ENCODE peak calls at places on chromosomes 1 and 21, in seven cellular contexts. L is IMR-90, R is heart left ventricle, D is SJSA1, H is sigmoid colon, W is endodermal cell, I is stomach. Z is an unnamed sample.
A peak's percentile ranks its signal among the peaks of the same experiment; 100 is the strongest.

GRCh38 chr1:203113308-203113707 is 14.2 kb upstream of the ADORA1 start:
- DNase-seq in R (no peak), I (no peak), W (no peak), L (no peak), D (peak; percentile 19), H (no peak), Z (no peak)

GRCh38 chr1:42788021-42788420 is 3.2 kb downstream of the TMEM269 start:
- DNase-seq in I (no peak), H (no peak), D (no peak), L (no peak), W (no peak), R (no peak), Z (no peak)

GRCh38 chr1:100785399-100786082 is 66.0 kb downstream of the VCAM1 start:
- DNase-seq in L (peak; percentile 74), I (no peak), R (no peak), H (no peak), W (no peak), D (peak; percentile 67), Z (no peak)

GRCh38 chr1:186681136-186681535 is 913 bp upstream of the PTGS2 start:
- DNase-seq in W (no peak), L (peak; percentile 6), H (no peak), D (no peak), R (no peak), I (no peak), Z (no peak)

GRCh38 chr1:244077473-244078220 is 26.6 kb downstream of the ZBTB18 start:
- DNase-seq in R (no peak), L (no peak), I (no peak), D (no peak), W (peak; percentile 37), H (no peak), Z (no peak)

GRCh38 chr1:213852107-213852506 is 135.7 kb upstream of the PROX1 start:
- DNase-seq in H (no peak), R (no peak), L (no peak), D (no peak), W (no peak), I (no peak), Z (no peak)

GRCh38 chr1:167342846-167343245 is 122.2 kb downstream of the POU2F1 start:
- DNase-seq in L (no peak), W (no peak), R (no peak), D (no peak), I (no peak), H (no peak), Z (no peak)

GRCh38 chr1:198913667-198914066 is 274.8 kb downstream of the PTPRC start:
- DNase-seq in H (no peak), D (no peak), R (no peak), I (no peak), W (no peak), L (peak; percentile 78), Z (no peak)

GRCh38 chr1:159076753-159077656 is at the start of gene AIM2:
- DNase-seq in D (no peak), R (no peak), W (no peak), L (no peak), I (peak; percentile 49), H (no peak), Z (peak; percentile 77)

GRCh38 chr1:38905985-38906384 is 24.6 kb upstream of the GJA9 start:
- DNase-seq in R (no peak), L (no peak), W (no peak), D (no peak), H (no peak), I (no peak), Z (no peak)

GRCh38 chr1:228377664-228378452 is 28.8 kb downstream of the TRIM11 start:
- DNase-seq in R (no peak), I (no peak), W (no peak), L (no peak), H (peak; percentile 66), D (no peak), Z (peak; percentile 59)

DNA sequence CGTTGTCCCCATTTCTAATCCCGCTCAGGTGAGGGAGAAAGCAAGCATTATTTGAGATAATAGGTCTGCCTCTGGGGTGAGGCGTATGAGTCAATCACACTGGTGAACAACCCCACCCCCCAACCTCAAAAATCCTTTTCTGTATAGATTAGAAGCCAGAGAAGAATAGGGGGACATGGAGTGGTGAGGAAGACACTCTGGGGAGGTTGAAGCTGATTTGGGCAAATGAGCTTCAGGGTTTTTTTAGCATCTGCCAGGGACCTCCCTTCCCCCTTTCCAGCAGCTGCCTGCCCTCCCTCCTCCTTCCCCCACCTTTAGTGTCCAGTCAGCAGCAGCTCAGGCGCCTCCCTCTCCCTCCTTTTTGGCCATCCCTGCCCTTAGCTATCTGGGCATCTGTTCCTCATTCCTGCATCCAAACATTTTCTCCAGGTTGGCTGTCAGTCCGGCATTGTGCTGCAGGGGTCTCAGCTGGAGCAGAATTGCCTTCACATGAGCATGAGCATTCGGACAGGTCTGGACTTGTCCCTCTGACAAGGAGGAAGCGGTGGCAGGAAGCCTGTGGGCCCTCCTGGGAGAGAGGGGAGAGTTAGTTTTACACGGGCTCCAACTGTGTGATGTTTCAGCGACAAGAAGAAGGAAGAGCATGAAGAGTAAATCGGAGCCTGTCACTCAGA is 30.8 kb upstream of the PTGFRN start:
- DNase-seq in D (no peak), R (peak; percentile 38), L (peak; percentile 17), I (no peak), W (peak; percentile 79), H (peak; percentile 68), Z (no peak)
- H3K4me1 ChIP-seq in D (peaks cover 12% of the 10 kb centered on the region), R (peaks cover 43% of the 10 kb centered on the region), L (peaks cover 8% of the 10 kb centered on the region), I (peaks cover 20% of the 10 kb centered on the region), W (peaks cover 17% of the 10 kb centered on the region), H (peaks cover 33% of the 10 kb centered on the region), Z (no peaks in the 10 kb centered on the region)

GRCh38 chr1:113804421-113805255 is 7.6 kb downstream of the RSBN1 start:
- DNase-seq in W (no peak), H (no peak), R (no peak), D (no peak), I (no peak), L (peak; percentile 92), Z (no peak)
- H3K9me3 ChIP-seq in W (no peaks in the 10 kb centered on the region), H (no peaks in the 10 kb centered on the region), R (no peaks in the 10 kb centered on the region), D (no peaks in the 10 kb centered on the region), I (no peaks in the 10 kb centered on the region), L (no peaks in the 10 kb centered on the region), Z (no peaks in the 10 kb centered on the region)

GRCh38 chr1:63913533-63913932 is 139.7 kb downstream of the ROR1 start:
- DNase-seq in L (peak; percentile 11), D (no peak), R (no peak), I (no peak), H (no peak), W (no peak), Z (no peak)
- H3K4me1 ChIP-seq in L (peaks cover 4% of the 10 kb centered on the region), D (peaks cover 27% of the 10 kb centered on the region), R (peaks cover 3% of the 10 kb centered on the region), I (peaks cover 54% of the 10 kb centered on the region), H (peaks cover 57% of the 10 kb centered on the region), W (peaks cover 15% of the 10 kb centered on the region), Z (peaks cover 9% of the 10 kb centered on the region)

DNA sequence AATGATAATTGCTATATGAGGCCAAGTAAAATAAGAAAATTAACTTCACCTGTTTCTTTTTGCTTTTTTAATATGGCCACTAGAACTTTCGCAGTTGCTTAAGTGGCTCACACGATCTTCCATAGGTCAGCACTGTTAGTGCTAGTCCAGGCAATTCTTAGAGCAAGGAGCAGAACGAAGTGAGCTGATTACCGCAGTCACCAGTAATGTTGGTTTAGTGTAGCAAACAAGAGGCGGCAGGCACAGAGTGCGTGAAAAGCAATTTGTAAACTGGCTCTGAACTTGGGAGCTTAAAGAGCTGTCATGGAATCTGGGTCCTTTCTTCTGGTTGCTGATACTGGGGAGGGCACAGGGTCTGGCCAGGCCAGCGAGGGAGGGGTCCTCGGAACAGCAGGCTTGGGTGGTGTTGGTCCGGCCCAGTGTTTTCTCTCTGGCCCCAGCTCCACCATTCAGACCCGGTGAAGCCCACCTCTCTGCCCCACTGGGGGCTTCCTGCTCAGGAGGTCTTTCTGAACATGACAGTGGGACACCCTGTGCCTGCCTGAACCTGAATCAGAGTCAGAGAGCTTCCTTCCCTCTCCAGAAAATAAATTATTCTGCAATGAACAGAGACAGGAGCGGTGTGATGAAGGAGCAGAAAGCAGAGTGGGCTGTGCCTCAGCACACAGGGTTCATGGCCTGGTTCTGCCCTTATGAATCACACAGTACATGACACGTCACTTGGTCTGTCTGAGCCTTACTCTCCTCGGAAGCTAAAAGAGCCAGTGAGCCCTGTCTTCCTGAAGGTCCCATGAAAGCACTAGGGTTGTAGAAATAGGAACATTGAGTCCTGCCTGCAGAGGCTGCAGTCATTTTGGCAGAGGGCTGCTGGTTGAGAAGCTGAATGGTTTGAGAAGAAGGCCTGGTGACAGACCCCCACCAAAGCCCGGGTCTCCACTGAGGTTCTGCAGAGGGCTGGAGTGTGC is 11.9 kb downstream of the ETS2 start:
- DNase-seq in R (no peak), I (no peak), H (no peak), L (peak; percentile 79), W (no peak), D (no peak), Z (no peak)
- H3K9me3 ChIP-seq in R (no peaks in the 10 kb centered on the region), I (no peaks in the 10 kb centered on the region), H (no peaks in the 10 kb centered on the region), L (no peaks in the 10 kb centered on the region), W (peaks cover 8% of the 10 kb centered on the region), D (no peaks in the 10 kb centered on the region), Z (no peaks in the 10 kb centered on the region)

Z was measured in aorta.